ENCODE peak calls at places on chromosomes 12 and 14, in seven cellular contexts. U is GM23248; W is fibroblast of villous mesenchyme; O is A549; C is effector memory CD4-positive, alpha-beta T cell; H is right lobe of liver; A is NT2/D1. M is an unnamed sample.

GRCh38 chr12:52871291-52871961 is 22.6 kb upstream of the KRT78 start:
- DNase-seq in U (peak; percentile 93), W (peak; percentile 92), O (peak; percentile 60), C (no peak), H (no peak), A (no peak), M (peak; percentile 79)

GRCh38 chr14:22920697-22921096 is 1.7 kb upstream of the RBM23 start:
- DNase-seq in U (no peak), W (no peak), O (no peak), C (no peak), H (no peak), A (no peak), M (no peak)

GRCh38 chr14:64849940-64850339 is 29.8 kb downstream of the SPTB start:
- DNase-seq in U (no peak), W (no peak), O (no peak), C (no peak), H (no peak), A (no peak), M (no peak)

GRCh38 chr14:39731912-39732311 is 299.7 kb upstream of the FBXO33 start:
- DNase-seq in U (no peak), W (no peak), O (no peak), C (no peak), H (no peak), A (peak; percentile 5), M (no peak)

GRCh38 chr14:34629344-34629656 is 648 bp downstream of the SNX6 start:
- DNase-seq in U (no peak), W (no peak), O (no peak), C (no peak), H (no peak), A (no peak), M (no peak)

GRCh38 chr12:56042430-56043203 is 899 bp downstream of the RPS26 start:
- DNase-seq in U (peak; percentile 33), W (no peak), O (no peak), C (no peak), H (no peak), A (no peak), M (peak; percentile 9)

GRCh38 chr14:79011091-79011919 is 841.1 kb downstream of the NRXN3 start:
- DNase-seq in U (peak; percentile 90), W (peak; percentile 52), O (peak; percentile 8), C (no peak), H (no peak), A (peak; percentile 11), M (peak; percentile 74)

GRCh38 chr12:10331642-10332239 is 24.1 kb downstream of the KLRD1 start:
- DNase-seq in U (peak; percentile 75), W (peak; percentile 73), O (peak; percentile 59), C (no peak), H (no peak), A (peak; percentile 76), M (peak; percentile 85)

GRCh38 chr12:19316420-19316819 is 122.9 kb upstream of the AEBP2 start:
- DNase-seq in U (peak; percentile 58), W (no peak), O (no peak), C (no peak), H (no peak), A (no peak), M (peak; percentile 65)

GRCh38 chr14:55754471-55754870 is 174.5 kb downstream of the KTN1 start:
- DNase-seq in U (no peak), W (no peak), O (no peak), C (no peak), H (no peak), A (no peak), M (peak; percentile 23)

GRCh38 chr14:22915886-22916521 is 2.9 kb downstream of the RBM23 start:
- DNase-seq in U (peak; percentile 46), W (peak; percentile 79), O (no peak), C (no peak), H (peak; percentile 77), A (no peak), M (peak; percentile 78)

GRCh38 chr12:2779281-2779680 is 15.5 kb upstream of the FKBP4 start:
- DNase-seq in U (no peak), W (no peak), O (no peak), C (no peak), H (no peak), A (no peak), M (no peak)

GRCh38 chr14:104263671-104264358 is 125.4 kb downstream of the KIF26A start:
- DNase-seq in U (no peak), W (no peak), O (no peak), C (no peak), H (no peak), A (no peak), M (no peak)

GRCh38 chr12:132197581-132198281 is 53.5 kb downstream of the NOC4L start:
- DNase-seq in U (no peak), W (no peak), O (no peak), C (no peak), H (no peak), A (no peak), M (no peak)

GRCh38 chr12:8499616-8500015 is 13.7 kb upstream of the CLEC4D start:
- DNase-seq in U (no peak), W (no peak), O (no peak), C (no peak), H (no peak), A (no peak), M (no peak)

GRCh38 chr12:104974626-104975290 is 11.4 kb upstream of the NOPCHAP1 start:
- DNase-seq in U (peak; percentile 91), W (no peak), O (no peak), C (no peak), H (no peak), A (no peak), M (no peak)

GRCh38 chr12:64687816-64688599 is 71.2 kb downstream of the GNS start:
- DNase-seq in U (no peak), W (peak; percentile 91), O (no peak), C (no peak), H (peak; percentile 36), A (no peak), M (peak; percentile 66)

GRCh38 chr12:12381982-12382381 is 25.1 kb downstream of the BORCS5 start:
- DNase-seq in U (no peak), W (no peak), O (no peak), C (no peak), H (no peak), A (no peak), M (no peak)

GRCh38 chr14:81432171-81432570 is 32.0 kb upstream of the STON2 start:
- DNase-seq in U (peak; percentile 33), W (no peak), O (no peak), C (no peak), H (no peak), A (no peak), M (no peak)

GRCh38 chr14:81433378-81433777 is 33.3 kb upstream of the STON2 start:
- DNase-seq in U (no peak), W (no peak), O (no peak), C (no peak), H (no peak), A (no peak), M (no peak)

GRCh38 chr14:81435578-81436295 is 35.6 kb upstream of the STON2 start:
- DNase-seq in U (peak; percentile 50), W (peak; percentile 14), O (peak; percentile 51), C (no peak), H (peak; percentile 63), A (no peak), M (peak; percentile 18)

GRCh38 chr14:81435048-81435577 is 35.0 kb upstream of the STON2 start:
- DNase-seq in U (no peak), W (no peak), O (no peak), C (no peak), H (no peak), A (no peak), M (no peak)

DNA sequence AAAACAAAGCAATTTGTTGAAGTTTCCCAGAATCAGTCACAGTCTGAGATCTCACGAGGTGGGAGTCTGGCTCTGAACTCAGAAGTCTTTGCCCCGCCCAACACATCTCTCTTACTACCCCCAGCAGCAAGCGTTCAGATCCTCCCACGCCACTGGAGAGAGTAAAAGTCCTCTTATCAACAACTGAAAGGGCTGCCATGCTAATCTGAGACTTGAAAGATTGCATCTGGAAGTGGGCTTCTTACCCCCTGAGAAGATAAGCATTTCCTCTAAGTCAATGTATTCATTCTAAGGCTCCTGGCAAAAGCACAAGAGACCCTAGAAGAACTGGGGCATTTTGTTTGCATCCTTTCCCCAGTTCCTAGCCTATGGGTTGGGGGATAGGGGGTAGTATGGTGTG is 34.1 kb upstream of the STON2 start:
- DNase-seq in U (no peak), W (no peak), O (no peak), C (no peak), H (no peak), A (no peak), M (no peak)
- H3K4me3 ChIP-seq in U (no peak overlapping the region), W (no peak overlapping the region), O (no peak overlapping the region), C (no peak overlapping the region), H (no peak overlapping the region), A (no peak overlapping the region), M (no peak overlapping the region)

GRCh38 chr12:70774055-70774454 is 136.8 kb upstream of the PTPRB start:
- DNase-seq in U (peak; percentile 86), W (no peak), O (no peak), C (no peak), H (no peak), A (no peak), M (no peak)
- H3K4me3 ChIP-seq in U (no peak overlapping the region), W (no peak overlapping the region), O (no peak overlapping the region), C (no peak overlapping the region), H (no peak overlapping the region), A (no peak overlapping the region), M (no peak overlapping the region)

GRCh38 chr12:71438670-71439361 is 782 bp upstream of the LGR5 start:
- DNase-seq in U (peak; percentile 16), W (no peak), O (no peak), C (no peak), H (no peak), A (peak; percentile 6), M (peak; percentile 25)
- H3K4me3 ChIP-seq in U (peak overlapping the region; percentile 53), W (peak overlapping the region; percentile 12), O (peak overlapping the region; percentile 39), C (peak overlapping the region; percentile 51), H (no peak overlapping the region), A (peak overlapping the region; percentile 71), M (no peak overlapping the region)

GRCh38 chr14:36208690-36209278 is 32.3 kb upstream of the PTCSC3 start:
- DNase-seq in U (no peak), W (no peak), O (no peak), C (no peak), H (no peak), A (no peak), M (no peak)
- H3K4me3 ChIP-seq in U (no peak overlapping the region), W (no peak overlapping the region), O (no peak overlapping the region), C (no peak overlapping the region), H (no peak overlapping the region), A (no peak overlapping the region), M (no peak overlapping the region)

GRCh38 chr14:24334431-24335271 is at the start of gene ADCY4:
- DNase-seq in U (peak; percentile 50), W (no peak), O (no peak), C (no peak), H (no peak), A (no peak), M (no peak)

GRCh38 chr14:24337824-24338175 is 2.0 kb downstream of the RIPK3 start:
- DNase-seq in U (no peak), W (no peak), O (no peak), C (no peak), H (no peak), A (no peak), M (no peak)

GRCh38 chr14:24337144-24337823 is 2.4 kb upstream of the ADCY4 start:
- DNase-seq in U (no peak), W (no peak), O (no peak), C (no peak), H (no peak), A (no peak), M (no peak)

GRCh38 chr14:24338843-24339242 is 948 bp downstream of the RIPK3 start:
- DNase-seq in U (no peak), W (no peak), O (no peak), C (no peak), H (no peak), A (no peak), M (no peak)

GRCh38 chr14:24335461-24336146 is 733 bp upstream of the ADCY4 start:
- DNase-seq in U (no peak), W (no peak), O (no peak), C (no peak), H (no peak), A (no peak), M (no peak)
- H3K4me3 ChIP-seq in U (no peak overlapping the region), W (no peak overlapping the region), O (no peak overlapping the region), C (no peak overlapping the region), H (no peak overlapping the region), A (no peak overlapping the region), M (no peak overlapping the region)